ENCODE peak calls at places on chromosomes 3 and 15, in seven cellular contexts. One of them, this sample, is unnamed.

GRCh38 chr3:136818191-136818850 is 605 bp upstream of the SLC35G2 start:
- DNase-seq in GM13977: peak
- DNase-seq in AG09319: peak
- DNase-seq in NCI-H1092: no peak
- DNase-seq in EH: peak
- DNase-seq in stimulated activated naive CD4-positive, alpha-beta T cell: no peak
- DNase-seq in COR-L47: no peak
- DNase-seq in this sample: peak

GRCh38 chr3:179865876-179866505 is 170.7 kb downstream of the PEX5L start:
- DNase-seq in GM13977: no peak
- DNase-seq in AG09319: no peak
- DNase-seq in NCI-H1092: no peak
- DNase-seq in EH: no peak
- DNase-seq in stimulated activated naive CD4-positive, alpha-beta T cell: no peak
- DNase-seq in COR-L47: no peak
- DNase-seq in this sample: no peak

GRCh38 chr3:9279959-9280358 is 30.5 kb upstream of the SRGAP3 start:
- DNase-seq in GM13977: no peak
- DNase-seq in AG09319: no peak
- DNase-seq in NCI-H1092: peak
- DNase-seq in EH: peak
- DNase-seq in stimulated activated naive CD4-positive, alpha-beta T cell: no peak
- DNase-seq in COR-L47: no peak
- DNase-seq in this sample: peak

GRCh38 chr3:190242147-190242546 is 80.1 kb downstream of the CLDN1 start:
- DNase-seq in GM13977: no peak
- DNase-seq in AG09319: no peak
- DNase-seq in NCI-H1092: no peak
- DNase-seq in EH: no peak
- DNase-seq in stimulated activated naive CD4-positive, alpha-beta T cell: no peak
- DNase-seq in COR-L47: no peak
- DNase-seq in this sample: no peak

GRCh38 chr3:48536787-48537186 is 19.8 kb downstream of the PFKFB4 start:
- DNase-seq in GM13977: no peak
- DNase-seq in AG09319: no peak
- DNase-seq in NCI-H1092: no peak
- DNase-seq in EH: no peak
- DNase-seq in stimulated activated naive CD4-positive, alpha-beta T cell: no peak
- DNase-seq in COR-L47: no peak
- DNase-seq in this sample: no peak

GRCh38 chr3:149621218-149622005 is 36.4 kb downstream of the WWTR1 start:
- DNase-seq in GM13977: no peak
- DNase-seq in AG09319: peak
- DNase-seq in NCI-H1092: no peak
- DNase-seq in EH: peak
- DNase-seq in stimulated activated naive CD4-positive, alpha-beta T cell: no peak
- DNase-seq in COR-L47: no peak
- DNase-seq in this sample: peak

GRCh38 chr15:77333166-77333565 is 86.7 kb downstream of the PEAK1 start:
- DNase-seq in GM13977: no peak
- DNase-seq in AG09319: no peak
- DNase-seq in NCI-H1092: no peak
- DNase-seq in EH: no peak
- DNase-seq in stimulated activated naive CD4-positive, alpha-beta T cell: no peak
- DNase-seq in COR-L47: no peak
- DNase-seq in this sample: no peak

GRCh38 chr3:29560031-29560430 is 279.2 kb downstream of the RBMS3 start:
- DNase-seq in GM13977: no peak
- DNase-seq in AG09319: no peak
- DNase-seq in NCI-H1092: no peak
- DNase-seq in EH: no peak
- DNase-seq in stimulated activated naive CD4-positive, alpha-beta T cell: no peak
- DNase-seq in COR-L47: no peak
- DNase-seq in this sample: no peak

GRCh38 chr3:176090727-176091126 is 1106.6 kb downstream of the TBL1XR1 start:
- DNase-seq in GM13977: no peak
- DNase-seq in AG09319: no peak
- DNase-seq in NCI-H1092: no peak
- DNase-seq in EH: no peak
- DNase-seq in stimulated activated naive CD4-positive, alpha-beta T cell: no peak
- DNase-seq in COR-L47: no peak
- DNase-seq in this sample: no peak

GRCh38 chr15:66515901-66516322 is 10.8 kb downstream of the ZWILCH start:
- DNase-seq in GM13977: no peak
- DNase-seq in AG09319: no peak
- DNase-seq in NCI-H1092: no peak
- DNase-seq in EH: peak
- DNase-seq in stimulated activated naive CD4-positive, alpha-beta T cell: no peak
- DNase-seq in COR-L47: no peak
- DNase-seq in this sample: no peak

GRCh38 chr3:122946185-122946584 is 81.4 kb downstream of the SEMA5B start:
- DNase-seq in GM13977: no peak
- DNase-seq in AG09319: no peak
- DNase-seq in NCI-H1092: no peak
- DNase-seq in EH: no peak
- DNase-seq in stimulated activated naive CD4-positive, alpha-beta T cell: no peak
- DNase-seq in COR-L47: no peak
- DNase-seq in this sample: no peak

GRCh38 chr15:76173317-76173834 is 113.6 kb downstream of the TMEM266 start:
- DNase-seq in GM13977: no peak
- DNase-seq in AG09319: no peak
- DNase-seq in NCI-H1092: no peak
- DNase-seq in EH: no peak
- DNase-seq in stimulated activated naive CD4-positive, alpha-beta T cell: no peak
- DNase-seq in COR-L47: no peak
- DNase-seq in this sample: no peak

GRCh38 chr3:14554715-14555114 is 14.6 kb upstream of the GRIP2 start:
- DNase-seq in GM13977: no peak
- DNase-seq in AG09319: no peak
- DNase-seq in NCI-H1092: no peak
- DNase-seq in EH: no peak
- DNase-seq in stimulated activated naive CD4-positive, alpha-beta T cell: no peak
- DNase-seq in COR-L47: no peak
- DNase-seq in this sample: no peak

GRCh38 chr3:138939563-138940241 is 7.2 kb downstream of the FOXL2 start:
- DNase-seq in GM13977: no peak
- DNase-seq in AG09319: no peak
- DNase-seq in NCI-H1092: no peak
- DNase-seq in EH: no peak
- DNase-seq in stimulated activated naive CD4-positive, alpha-beta T cell: no peak
- DNase-seq in COR-L47: no peak
- DNase-seq in this sample: no peak

GRCh38 chr3:31197941-31198340 is 303.5 kb upstream of the GADL1 start:
- DNase-seq in GM13977: no peak
- DNase-seq in AG09319: no peak
- DNase-seq in NCI-H1092: no peak
- DNase-seq in EH: no peak
- DNase-seq in stimulated activated naive CD4-positive, alpha-beta T cell: no peak
- DNase-seq in COR-L47: no peak
- DNase-seq in this sample: no peak

GRCh38 chr3:52021869-52022268 is 26.2 kb upstream of the RPL29 start:
- DNase-seq in GM13977: no peak
- DNase-seq in AG09319: no peak
- DNase-seq in NCI-H1092: peak
- DNase-seq in EH: peak
- DNase-seq in stimulated activated naive CD4-positive, alpha-beta T cell: no peak
- DNase-seq in COR-L47: peak
- DNase-seq in this sample: no peak

GRCh38 chr3:43522702-43523362 is 99.0 kb downstream of the ANO10 start:
- DNase-seq in GM13977: no peak
- DNase-seq in AG09319: no peak
- DNase-seq in NCI-H1092: no peak
- DNase-seq in EH: peak
- DNase-seq in stimulated activated naive CD4-positive, alpha-beta T cell: no peak
- DNase-seq in COR-L47: no peak
- DNase-seq in this sample: no peak

GRCh38 chr3:136994772-136995516 is 37.2 kb downstream of the IL20RB start:
- DNase-seq in GM13977: no peak
- DNase-seq in AG09319: peak
- DNase-seq in NCI-H1092: peak
- DNase-seq in EH: peak
- DNase-seq in stimulated activated naive CD4-positive, alpha-beta T cell: no peak
- DNase-seq in COR-L47: peak
- DNase-seq in this sample: peak

GRCh38 chr3:124878561-124879394 is 8.4 kb downstream of the ITGB5 start:
- DNase-seq in GM13977: no peak
- DNase-seq in AG09319: peak
- DNase-seq in NCI-H1092: no peak
- DNase-seq in EH: peak
- DNase-seq in stimulated activated naive CD4-positive, alpha-beta T cell: no peak
- DNase-seq in COR-L47: no peak
- DNase-seq in this sample: peak

GRCh38 chr3:107356706-107357105 is 20.5 kb upstream of the CCDC54 start:
- DNase-seq in GM13977: no peak
- DNase-seq in AG09319: no peak
- DNase-seq in NCI-H1092: no peak
- DNase-seq in EH: no peak
- DNase-seq in stimulated activated naive CD4-positive, alpha-beta T cell: no peak
- DNase-seq in COR-L47: no peak
- DNase-seq in this sample: no peak

GRCh38 chr3:73637042-73637441 is 12.3 kb upstream of the PDZRN3 start:
- DNase-seq in GM13977: no peak
- DNase-seq in AG09319: no peak
- DNase-seq in NCI-H1092: no peak
- DNase-seq in EH: peak
- DNase-seq in stimulated activated naive CD4-positive, alpha-beta T cell: no peak
- DNase-seq in COR-L47: no peak
- DNase-seq in this sample: peak

GRCh38 chr3:71688121-71688520 is 37.1 kb downstream of the EIF4E3 start:
- DNase-seq in GM13977: no peak
- DNase-seq in AG09319: no peak
- DNase-seq in NCI-H1092: no peak
- DNase-seq in EH: peak
- DNase-seq in stimulated activated naive CD4-positive, alpha-beta T cell: no peak
- DNase-seq in COR-L47: no peak
- DNase-seq in this sample: no peak

GRCh38 chr3:12557472-12558105 is 702 bp downstream of the MKRN2 start:
- DNase-seq in GM13977: no peak
- DNase-seq in AG09319: no peak
- DNase-seq in NCI-H1092: no peak
- DNase-seq in EH: peak
- DNase-seq in stimulated activated naive CD4-positive, alpha-beta T cell: no peak
- DNase-seq in COR-L47: no peak
- DNase-seq in this sample: peak

GRCh38 chr3:195806211-195806915 is 5.4 kb downstream of the MUC4 start:
- DNase-seq in GM13977: no peak
- DNase-seq in AG09319: no peak
- DNase-seq in NCI-H1092: no peak
- DNase-seq in EH: peak
- DNase-seq in stimulated activated naive CD4-positive, alpha-beta T cell: no peak
- DNase-seq in COR-L47: no peak
- DNase-seq in this sample: no peak

This sample was measured in GM04503.